ENCODE peak calls at places on chromosomes 5 and 9, in seven cellular contexts. R is NCI-H2029 treated with DMSO at 0.1 percent for 48 hours; G is cardiac muscle cell; E is heart right ventricle; L is foreskin keratinocyte; F is A549; Y is activated T-cell treated with anti-CD3 and anti-CD28 coated beads, Interleukin-2, amount 50 U/mL, for 24 hours. Z is an unnamed sample.

GRCh38 chr5:145957388-145957787 is 21.0 kb downstream of the SH3RF2 start:
- DNase-seq in R (no peak), G (no peak), E (no peak), L (no peak), F (no peak), Y (no peak), Z (no peak)

GRCh38 chr5:173328896-173329369 is 719 bp upstream of the STC2 start:
- DNase-seq in R (no peak), G (peak; percentile 70), E (no peak), L (peak; percentile 82), F (peak; percentile 47), Y (peak; percentile 48), Z (no peak)

GRCh38 chr9:91186311-91187101 is 175.2 kb downstream of the AUH start:
- DNase-seq in R (no peak), G (no peak), E (no peak), L (no peak), F (no peak), Y (peak; percentile 54), Z (peak; percentile 48)

GRCh38 chr9:93309889-93310425 is 126.0 kb downstream of the WNK2 start:
- DNase-seq in R (no peak), G (no peak), E (no peak), L (no peak), F (no peak), Y (peak; percentile 14), Z (no peak)

GRCh38 chr9:123509646-123510045 is 153.6 kb downstream of the CRB2 start:
- DNase-seq in R (no peak), G (no peak), E (no peak), L (no peak), F (no peak), Y (no peak), Z (no peak)

GRCh38 chr5:144150996-144151395 is 19.5 kb downstream of the YIPF5 start:
- DNase-seq in R (no peak), G (no peak), E (no peak), L (peak; percentile 27), F (no peak), Y (no peak), Z (no peak)

GRCh38 chr5:174901336-174901735 is 177.0 kb downstream of the MSX2 start:
- DNase-seq in R (no peak), G (no peak), E (no peak), L (no peak), F (no peak), Y (no peak), Z (no peak)

GRCh38 chr9:6870650-6871477 is 113.1 kb downstream of the KDM4C start:
- DNase-seq in R (no peak), G (no peak), E (no peak), L (peak; percentile 54), F (no peak), Y (no peak), Z (no peak)